ENCODE peak calls at places on chromosomes 3 and 15, in nine cellular contexts. Z is activated CD8-positive, alpha-beta memory T cell treated with anti-CD3 and anti-CD28 coated beads, Interleukin-2, amount 50 U/mL, for 4 hours; U is Right ventricle myocardium inferior; P is SHP77; F is Calu3; C is coronary artery; S is hypothalamus; A is AG04449; X is AG08395. G is an unnamed sample.

GRCh38 chr15:23628612-23629233 is 18.9 kb downstream of the MAGEL2 start:
- DNase-seq in Z (no peak), U (no peak), P (no peak), F (no peak), C (no peak), S (no peak), A (no peak), X (no peak), G (no peak)

GRCh38 chr3:126538316-126538715 is 14.4 kb downstream of the CHST13 start:
- DNase-seq in Z (peak; percentile 2), U (no peak), P (no peak), F (no peak), C (no peak), S (no peak), A (no peak), X (no peak), G (peak; percentile 82)

GRCh38 chr15:98873441-98874218 is 134.0 kb downstream of the PGPEP1L start:
- DNase-seq in Z (no peak), U (no peak), P (no peak), F (no peak), C (no peak), S (no peak), A (no peak), X (peak; percentile 85), G (no peak)

GRCh38 chr15:50425219-50425618 is 1.0 kb downstream of the USP8 start:
- DNase-seq in Z (no peak), U (no peak), P (no peak), F (no peak), C (no peak), S (no peak), A (no peak), X (no peak), G (no peak)

GRCh38 chr3:156445117-156445968 is 109.6 kb downstream of the SSR3 start:
- DNase-seq in Z (no peak), U (no peak), P (no peak), F (no peak), C (no peak), S (no peak), A (no peak), X (no peak), G (no peak)

GRCh38 chr3:66376568-66376967 is 124.3 kb downstream of the LRIG1 start:
- DNase-seq in Z (no peak), U (no peak), P (no peak), F (peak; percentile 49), C (no peak), S (no peak), A (no peak), X (no peak), G (no peak)

GRCh38 chr3:48614044-48614443 is 4.6 kb upstream of the UQCRC1 start:
- DNase-seq in Z (no peak), U (no peak), P (no peak), F (no peak), C (no peak), S (no peak), A (peak; percentile 33), X (peak; percentile 66), G (no peak)

GRCh38 chr3:125381743-125382142 is 6.6 kb upstream of the ZNF148 start:
- DNase-seq in Z (no peak), U (no peak), P (no peak), F (peak; percentile 35), C (no peak), S (no peak), A (no peak), X (peak; percentile 38), G (no peak)

GRCh38 chr15:35738370-35738769 is 192.4 kb upstream of the DPH6 start:
- DNase-seq in Z (no peak), U (no peak), P (no peak), F (peak; percentile 21), C (no peak), S (no peak), A (no peak), X (no peak), G (no peak)

GRCh38 chr15:74376825-74377581 is 9.6 kb upstream of the CYP11A1 start:
- DNase-seq in Z (no peak), U (no peak), P (no peak), F (no peak), C (no peak), S (no peak), A (no peak), X (no peak), G (no peak)

GRCh38 chr3:142553741-142554140 is 24.8 kb downstream of the ATR start:
- DNase-seq in Z (no peak), U (no peak), P (no peak), F (no peak), C (no peak), S (no peak), A (no peak), X (no peak), G (no peak)

GRCh38 chr3:16400143-16400935 is 113.2 kb downstream of the RFTN1 start:
- DNase-seq in Z (no peak), U (no peak), P (no peak), F (no peak), C (no peak), S (no peak), A (no peak), X (no peak), G (no peak)

G was measured in osteocyte.